ENCODE peak calls at places on chromosomes 5 and 9, in five cellular contexts. A, F, M, S and T are unnamed samples.

GRCh38 chr9:127223810-127224177 is 40.8 kb upstream of the GARNL3 start:
- DNase-seq in A (no peak), F (no peak), M (no peak), S (no peak), T (no peak)

GRCh38 chr9:89553451-89554020 is 51.3 kb upstream of the GADD45G start:
- DNase-seq in A (no peak), F (no peak), M (no peak), S (no peak), T (no peak)

GRCh38 chr9:71734953-71735352 is 33.4 kb downstream of the CEMIP2 start:
- DNase-seq in A (no peak), F (no peak), M (no peak), S (no peak), T (no peak)

GRCh38 chr9:70561805-70562395 is 147.4 kb upstream of the KLF9 start:
- DNase-seq in A (no peak), F (no peak), M (no peak), S (no peak), T (no peak)

GRCh38 chr9:92165472-92165871 is 50.3 kb upstream of the SPTLC1 start:
- DNase-seq in A (no peak), F (no peak), M (no peak), S (no peak), T (no peak)

GRCh38 chr9:121972501-121972981 is 120.6 kb downstream of the TTLL11 start:
- DNase-seq in A (peak; percentile 59), F (no peak), M (no peak), S (no peak), T (peak; percentile 66)

GRCh38 chr5:172642926-172643325 is 1.9 kb downstream of the NEURL1B start:
- DNase-seq in A (no peak), F (no peak), M (no peak), S (no peak), T (no peak)

GRCh38 chr9:136311433-136312375 is 7.8 kb upstream of the CCDC187 start:
- DNase-seq in A (no peak), F (peak; percentile 62), M (no peak), S (no peak), T (peak; percentile 47)

GRCh38 chr5:152601806-152602467 is 196.9 kb upstream of the NMUR2 start:
- DNase-seq in A (no peak), F (no peak), M (no peak), S (no peak), T (no peak)

GRCh38 chr9:107288701-107289100 is 5.6 kb downstream of the RAD23B start:
- DNase-seq in A (no peak), F (no peak), M (no peak), S (no peak), T (no peak)

DNA sequence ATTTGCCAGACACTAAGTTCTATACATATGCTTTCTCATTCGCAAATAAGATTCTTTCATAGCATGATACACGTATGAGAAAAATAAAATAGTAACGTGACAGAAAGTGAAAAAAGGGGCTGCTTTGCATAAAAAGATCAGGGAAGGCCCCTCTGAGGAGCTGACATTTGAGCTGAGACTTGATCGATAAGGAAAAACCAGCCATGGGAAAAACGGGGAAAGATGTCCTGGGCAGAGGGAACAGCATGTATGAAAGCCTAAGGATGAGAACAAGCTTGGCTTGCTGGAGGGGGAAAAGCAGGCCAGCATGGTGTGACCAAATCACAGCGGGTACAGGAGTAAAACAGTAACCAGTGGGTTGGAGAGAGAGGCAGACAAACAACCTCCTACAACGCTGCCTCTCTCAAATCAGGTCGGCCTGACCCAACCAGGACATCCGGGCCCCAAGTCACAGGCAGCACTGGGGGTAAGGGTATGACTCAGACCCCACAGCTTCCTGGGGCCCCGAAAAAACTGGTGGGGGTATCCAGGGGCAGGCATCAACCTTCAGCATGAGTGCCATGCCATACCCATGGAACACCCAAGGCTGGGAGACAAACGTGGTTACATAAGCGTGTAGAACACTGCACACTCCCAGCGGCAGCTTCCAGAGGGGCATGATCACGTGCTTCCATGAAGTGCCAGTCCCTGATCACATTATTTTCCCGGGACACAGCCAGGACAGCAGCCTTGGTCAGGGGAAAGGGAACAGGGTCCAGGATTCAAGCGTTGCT is 2.2 kb downstream of the TNIP1 start:
- DNase-seq in A (no peak), F (no peak), M (no peak), S (no peak), T (no peak)
- TF ChIP-seq POLR2AphosphoS5 in A (peak; percentile 91), F (no peak), M (no peak), S (no peak), T (no peak)

GRCh38 chr5:61669531-61669930 is 337.5 kb downstream of the ZSWIM6 start:
- DNase-seq in A (no peak), F (no peak), M (no peak), S (no peak), T (no peak)
- TF ChIP-seq CEBPB in A (no peak), F (no peak), M (no peak), S (no peak), T (no peak)

GRCh38 chr5:136522217-136522956 is 157.0 kb upstream of the TRPC7 start:
- DNase-seq in A (no peak), F (no peak), M (no peak), S (no peak), T (no peak)
- TF ChIP-seq SIN3A in A (no peak), F (no peak), M (no peak), S (no peak), T (no peak)

GRCh38 chr9:76297721-76298239 is 96.4 kb downstream of the RFK start:
- DNase-seq in A (no peak), F (no peak), M (no peak), S (no peak), T (no peak)
- TF ChIP-seq POLR2AphosphoS5 in A (no peak), F (no peak), M (no peak), S (no peak), T (no peak)

GRCh38 chr5:36252722-36253340 is 11.1 kb upstream of the NADK2 start:
- DNase-seq in A (no peak), F (no peak), M (no peak), S (no peak), T (no peak)
- TF ChIP-seq CEBPB in A (no peak), F (no peak), M (no peak), S (no peak), T (no peak)

DNA sequence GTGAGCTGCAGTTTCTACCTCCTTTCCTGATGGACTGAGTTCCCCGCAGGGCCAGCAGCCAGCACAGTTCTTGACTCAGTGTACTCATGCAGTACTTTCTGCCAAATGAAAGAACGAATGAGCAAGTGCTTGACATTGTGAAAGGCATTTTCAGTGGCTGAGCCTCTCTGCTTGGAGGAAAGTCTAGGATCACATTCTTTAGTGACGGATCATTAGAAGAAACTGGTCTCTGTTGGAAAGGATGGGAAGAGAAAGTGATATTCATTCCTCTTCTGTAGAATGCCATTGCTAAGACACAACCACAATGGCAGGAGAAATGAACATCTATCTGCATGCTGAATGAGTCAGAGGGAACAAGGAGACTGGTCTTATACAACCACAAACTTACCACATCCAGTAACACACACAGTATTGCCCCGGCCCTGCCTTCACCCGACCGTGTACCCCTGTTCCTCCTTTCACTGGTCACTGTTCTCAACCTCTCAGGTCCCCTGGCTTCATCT is 206.9 kb downstream of the CRB2 start:
- DNase-seq in A (peak; percentile 34), F (no peak), M (no peak), S (no peak), T (no peak)
- TF ChIP-seq SIN3A in A (no peak), F (no peak), M (no peak), S (no peak), T (no peak)

GRCh38 chr9:124868511-124869465 is 6.9 kb downstream of the ARPC5L start:
- DNase-seq in A (no peak), F (peak; percentile 71), M (peak; percentile 93), S (peak; percentile 89), T (peak; percentile 40)
- TF ChIP-seq POLR2AphosphoS5 in A (peak; percentile 96), F (peak; percentile 85), M (peak; percentile 86), S (peak; percentile 68), T (peak; percentile 89)

GRCh38 chr9:131191857-131192256 is 66.5 kb downstream of the NUP214 start:
- DNase-seq in A (no peak), F (no peak), M (no peak), S (no peak), T (no peak)

GRCh38 chr9:131198316-131198715 is 72.9 kb downstream of the NUP214 start:
- DNase-seq in A (no peak), F (no peak), M (no peak), S (no peak), T (no peak)

GRCh38 chr9:131197160-131197911 is 72.0 kb downstream of the NUP214 start:
- DNase-seq in A (no peak), F (no peak), M (peak; percentile 70), S (no peak), T (no peak)

GRCh38 chr9:131193051-131193450 is 67.7 kb downstream of the NUP214 start:
- DNase-seq in A (no peak), F (no peak), M (no peak), S (no peak), T (no peak)

DNA sequence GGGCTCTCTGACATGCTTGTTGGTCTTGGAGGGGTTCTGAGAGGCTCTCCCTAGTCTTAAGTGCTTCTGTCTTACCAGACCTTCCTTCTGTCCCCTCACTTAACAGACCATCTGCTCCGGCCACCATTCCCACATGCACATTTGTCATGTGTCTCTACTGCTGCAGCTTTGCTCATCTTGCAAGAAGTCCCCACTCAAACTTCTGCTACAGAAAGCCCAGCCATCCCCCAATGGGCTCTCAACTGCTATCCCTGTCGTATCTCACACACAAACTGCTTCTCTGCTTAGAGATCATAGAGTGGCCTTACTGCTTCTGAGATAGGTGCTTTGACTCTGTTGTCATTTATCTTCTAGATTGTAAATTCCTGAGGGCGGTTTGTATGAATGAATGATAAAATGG is 69.4 kb downstream of the NUP214 start:
- DNase-seq in A (no peak), F (no peak), M (peak; percentile 71), S (no peak), T (no peak)
- TF ChIP-seq CEBPB in A (no peak), F (no peak), M (no peak), S (no peak), T (no peak)

GRCh38 chr5:54558362-54558761 is 40.8 kb downstream of the SNX18 start:
- DNase-seq in A (no peak), F (no peak), M (no peak), S (no peak), T (no peak)
- TF ChIP-seq SIN3A in A (no peak), F (no peak), M (no peak), S (no peak), T (no peak)

DNA sequence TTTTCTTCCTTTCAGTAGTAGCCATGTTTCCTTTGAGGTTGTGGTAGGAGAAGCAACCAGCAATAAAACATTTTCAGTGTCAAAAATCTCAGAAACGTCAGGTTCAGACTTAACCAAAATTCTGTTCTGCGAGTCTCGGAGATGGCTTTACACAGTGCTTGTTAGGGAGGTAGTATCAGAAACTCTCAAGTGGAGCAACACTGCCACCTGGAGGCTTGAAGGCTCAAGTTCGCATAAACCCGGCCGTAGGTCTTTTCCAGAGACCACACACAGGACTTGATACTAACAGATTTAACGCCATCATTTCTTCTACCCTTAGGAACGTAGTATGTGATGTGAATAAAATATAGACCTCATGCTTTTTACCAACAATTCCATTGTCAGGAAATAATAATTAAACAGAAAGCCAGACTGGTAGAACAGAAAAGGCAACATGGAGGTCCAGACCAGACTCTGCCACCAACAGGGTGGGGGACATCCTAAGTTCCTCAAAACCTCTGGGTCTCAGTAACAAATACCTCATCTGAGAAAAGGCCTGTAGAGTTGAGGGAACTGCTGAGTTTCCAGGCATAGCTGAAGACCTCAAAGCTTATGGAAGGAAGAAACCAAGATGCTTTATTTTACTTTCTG is 8.5 kb downstream of the PTGER4 start:
- DNase-seq in A (peak; percentile 62), F (peak; percentile 68), M (peak; percentile 78), S (peak; percentile 86), T (peak; percentile 85)
- TF ChIP-seq POLR2AphosphoS5 in A (no peak), F (no peak), M (no peak), S (no peak), T (no peak)